ENCODE peak calls at places on chromosomes 11 and 22, in eight cellular contexts. S is mammary epithelial cell; K is cardiac muscle cell; W is psoas muscle; J is IMR-90; H is CD8-positive, alpha-beta T cell; T is PC-3; Z is heart left ventricle. Q is an unnamed sample. For H3K4me1 and H3K9me3, the result is how much of the 10 kb centered on the place peaks cover.

GRCh38 chr11:96159968-96160367 is 183.0 kb downstream of the MAML2 start:
- DNase-seq in Z (no peak), J (no peak), H (no peak), W (no peak), K (no peak), S (no peak), T (no peak), Q (no peak)

GRCh38 chr11:69744435-69744834 is 30.7 kb downstream of the FGF4 start:
- DNase-seq in S (no peak), K (peak), T (peak), H (no peak), J (peak), W (no peak), Z (no peak), Q (no peak)

GRCh38 chr11:12715941-12716340 is 41.7 kb downstream of the TEAD1 start:
- DNase-seq in H (no peak), W (no peak), Z (peak), T (no peak), K (no peak), J (no peak), S (no peak), Q (no peak)

GRCh38 chr22:37905534-37906363 is at the start of gene MICALL1:
- DNase-seq in H (peak), S (peak), W (peak), J (peak), T (peak), K (peak), Z (peak), Q (no peak)

GRCh38 chr11:24870048-24870447 is 373.2 kb downstream of the LUZP2 start:
- DNase-seq in S (no peak), J (no peak), T (no peak), K (no peak), Z (no peak), H (no peak), W (no peak), Q (no peak)

GRCh38 chr11:58919980-58920379 is 19.3 kb upstream of the GLYATL1 start:
- DNase-seq in J (no peak), K (no peak), H (no peak), Z (no peak), T (no peak), S (no peak), W (no peak), Q (no peak)

GRCh38 chr11:11977206-11977938 is 31.1 kb downstream of the DKK3 start:
- DNase-seq in J (peak), T (peak), K (peak), W (peak), H (no peak), Z (peak), S (peak), Q (no peak)

GRCh38 chr11:73072935-73073481 is 69.1 kb downstream of the FCHSD2 start:
- DNase-seq in T (peak), J (peak), K (peak), Z (no peak), W (no peak), H (no peak), S (peak), Q (no peak)

GRCh38 chr22:42174062-42174461 is 43.5 kb upstream of the CYP2D6 start:
- DNase-seq in T (no peak), J (peak), H (no peak), K (no peak), Z (no peak), S (no peak), W (no peak), Q (no peak)

GRCh38 chr11:79335681-79336080 is 105.1 kb downstream of the TENM4 start:
- DNase-seq in H (no peak), K (no peak), S (no peak), Z (no peak), W (no peak), T (no peak), J (no peak), Q (no peak)

GRCh38 chr11:70327717-70328116 is 57.2 kb downstream of the PPFIA1 start:
- DNase-seq in Z (no peak), T (no peak), J (no peak), K (no peak), S (no peak), H (no peak), W (no peak), Q (no peak)

GRCh38 chr22:38832005-38832978 is 11.5 kb downstream of the NPTXR start:
- DNase-seq in T (no peak), K (no peak), J (no peak), W (peak), H (no peak), Z (no peak), S (no peak), Q (no peak)

GRCh38 chr22:20324139-20324516 is 4.3 kb upstream of the DGCR6L start:
- DNase-seq in W (no peak), J (no peak), K (no peak), H (no peak), S (no peak), Z (no peak), T (peak), Q (no peak)

GRCh38 chr11:36508743-36509142 is 1.3 kb downstream of the TRAF6 start:
- DNase-seq in Z (no peak), W (no peak), S (peak), K (no peak), H (no peak), J (peak), T (peak), Q (no peak)

GRCh38 chr11:88105952-88106351 is 69.3 kb downstream of the RAB38 start:
- DNase-seq in Z (no peak), H (no peak), S (no peak), J (no peak), T (no peak), K (no peak), W (no peak), Q (no peak)

GRCh38 chr22:31614781-31615480 is 47.1 kb downstream of the PISD start:
- DNase-seq in K (no peak), S (no peak), H (no peak), W (peak), J (no peak), T (no peak), Z (peak), Q (no peak)

GRCh38 chr11:2768471-2769408 is 68.9 kb upstream of the KCNQ1OT1 start:
- DNase-seq in K (peak), S (peak), T (peak), W (no peak), H (no peak), Z (peak), J (peak), Q (no peak)

GRCh38 chr11:33984682-33985389 is 66.7 kb upstream of the CAPRIN1 start:
- DNase-seq in Z (no peak), K (no peak), H (no peak), W (no peak), T (peak), S (no peak), J (no peak), Q (no peak)

GRCh38 chr11:19242184-19242932 is 1.6 kb upstream of the E2F8 start:
- DNase-seq in H (no peak), T (no peak), K (no peak), J (no peak), W (peak), S (no peak), Z (peak), Q (no peak)

GRCh38 chr11:103863497-103863896 is 172.9 kb upstream of the DDI1 start:
- DNase-seq in W (no peak), T (no peak), J (peak), Z (no peak), S (peak), K (peak), H (no peak), Q (no peak)

GRCh38 chr11:27718853-27719574 is 18.8 kb upstream of the BDNF start:
- DNase-seq in H (no peak), J (peak), T (peak), W (no peak), S (no peak), Z (peak), K (peak), Q (no peak)

GRCh38 chr22:23790819-23791736 is 4.3 kb downstream of the SMARCB1 start:
- DNase-seq in J (peak), S (no peak), T (no peak), H (no peak), K (peak), W (no peak), Z (peak), Q (no peak)

GRCh38 chr11:18394928-18395734 is 768 bp downstream of the LDHA start:
- DNase-seq in K (peak), J (peak), S (peak), Z (peak), T (no peak), H (no peak), W (peak), Q (no peak)

GRCh38 chr11:85682330-85683305 is 3.4 kb downstream of the CCDC89 start:
- DNase-seq in Z (peak), H (peak), T (no peak), W (peak), K (peak), S (no peak), J (peak), Q (no peak)

GRCh38 chr11:133898770-133899115 is 53.4 kb upstream of the SPATA19 start:
- DNase-seq in H (no peak), W (no peak), J (no peak), T (no peak), K (no peak), Z (no peak), S (no peak), Q (peak)

GRCh38 chr11:62610403-62610802 is 2.2 kb downstream of the EML3 start:
- DNase-seq in T (no peak), H (no peak), S (no peak), W (no peak), K (no peak), J (no peak), Z (no peak), Q (no peak)

GRCh38 chr11:27339940-27340339 is 23.1 kb downstream of the CCDC34 start:
- DNase-seq in T (no peak), J (no peak), Z (no peak), S (no peak), K (no peak), W (no peak), H (no peak), Q (no peak)

GRCh38 chr11:72962084-72962483 is 147.9 kb downstream of the ATG16L2 start:
- DNase-seq in S (no peak), J (peak), H (no peak), T (no peak), Z (no peak), W (no peak), K (peak), Q (no peak)

GRCh38 chr11:14635559-14635958 is 8.0 kb upstream of the PDE3B start:
- DNase-seq in H (no peak), J (no peak), W (no peak), K (no peak), Z (no peak), T (no peak), S (no peak), Q (no peak)
- H3K4me1 ChIP-seq in H (half or more), J (under half), W (under half), K (under half), Z (under half), T (under half), S (under half), Q (under half)

GRCh38 chr22:33921576-33922181 is 1.4 kb upstream of the LARGE1 start:
- DNase-seq in W (peak), K (peak), S (peak), H (no peak), Z (peak), J (peak), T (no peak), Q (no peak)
- H3K27ac ChIP-seq in W (peak), K (peak), S (no peak), H (no peak), Z (peak), J (peak), T (no peak), Q (no peak)

GRCh38 chr22:48705917-48706605 is 1121.6 kb downstream of the BRD1 start:
- DNase-seq in K (no peak), S (no peak), Z (peak), W (no peak), J (no peak), T (no peak), H (no peak), Q (no peak)
- H3K9me3 ChIP-seq in K (under half), S (half or more), Z (under half), W (under half), J (half or more), T (under half), H (under half), Q (under half)

GRCh38 chr11:65426839-65427690 is 4.5 kb downstream of the NEAT1 start:
- DNase-seq in H (no peak), J (peak), Z (no peak), W (peak), K (peak), T (peak), S (no peak), Q (no peak)
- H3K4me1 ChIP-seq in H (half or more), J (under half), Z (half or more), W (under half), K (half or more), T (under half), S (under half), Q (under half)

DNA sequence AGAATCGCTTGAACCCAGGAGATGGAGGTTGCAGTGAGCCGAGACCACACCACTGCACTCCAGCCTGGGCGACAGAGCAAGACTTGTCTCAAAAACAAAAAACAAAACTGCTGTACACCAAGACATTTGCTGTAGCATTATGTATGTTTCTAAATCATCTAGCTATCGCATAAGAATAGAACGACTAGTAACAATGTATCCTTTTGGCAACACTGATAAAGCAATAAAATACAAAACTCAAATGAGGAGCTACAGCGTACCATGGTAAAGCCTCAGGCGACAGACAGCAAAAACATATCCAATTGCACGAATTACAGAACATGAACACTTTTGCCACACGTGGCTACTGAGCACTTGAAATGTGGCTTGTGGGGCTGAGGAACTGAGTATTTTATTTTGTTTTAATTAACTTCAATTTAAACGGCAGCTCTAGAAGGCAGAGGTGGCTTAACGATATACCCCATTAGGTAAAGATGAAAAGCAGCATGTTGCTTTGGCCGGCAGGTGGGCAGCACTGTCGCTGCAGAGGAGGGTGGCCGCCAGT is 2.3 kb downstream of the TUBGCP6 start:
- DNase-seq in T (peak), K (no peak), Z (no peak), H (no peak), S (no peak), W (no peak), J (no peak), Q (no peak)
- H3K27ac ChIP-seq in T (no peak), K (no peak), Z (no peak), H (no peak), S (no peak), W (peak), J (no peak), Q (no peak)

GRCh38 chr22:47300698-47301405 is 538.4 kb downstream of the TBC1D22A start:
- DNase-seq in J (no peak), T (no peak), S (no peak), Z (no peak), K (no peak), H (no peak), W (no peak), Q (no peak)
- H3K9me3 ChIP-seq in J (under half), T (under half), S (half or more), Z (under half), K (under half), H (under half), W (under half), Q (under half)